ENCODE peak calls at places on chromosomes 12 and 14, in six cellular contexts. One of them, this sample, is unnamed.
A peak's percentile ranks its signal among the peaks of the same experiment; 100 is the strongest.

GRCh38 chr12:52236386-52237050 is 3.5 kb downstream of the KRT7 start:
- DNase-seq in K562: no peak
- DNase-seq in endothelial cell of umbilical vein: no peak
- DNase-seq in A549: no peak
- DNase-seq in HepG2: no peak
- DNase-seq in GM12878: no peak
- DNase-seq in this sample: no peak

GRCh38 chr14:103483600-103483999 is 39.0 kb downstream of the CKB start:
- DNase-seq in K562: no peak
- DNase-seq in endothelial cell of umbilical vein: peak; percentile 88
- DNase-seq in A549: no peak
- DNase-seq in HepG2: no peak
- DNase-seq in GM12878: no peak
- DNase-seq in this sample: no peak

GRCh38 chr12:28869197-28869596 is 279.9 kb upstream of the FAR2 start:
- DNase-seq in K562: no peak
- DNase-seq in endothelial cell of umbilical vein: peak; percentile 11
- DNase-seq in A549: no peak
- DNase-seq in HepG2: no peak
- DNase-seq in GM12878: no peak
- DNase-seq in this sample: no peak

GRCh38 chr12:42588981-42589464 is 523 bp downstream of the PRICKLE1 start:
- DNase-seq in K562: peak; percentile 16
- DNase-seq in endothelial cell of umbilical vein: peak; percentile 55
- DNase-seq in A549: peak; percentile 41
- DNase-seq in HepG2: no peak
- DNase-seq in GM12878: no peak
- DNase-seq in this sample: peak; percentile 64

GRCh38 chr12:30286345-30286926 is 409.2 kb downstream of the IPO8 start:
- DNase-seq in K562: no peak
- DNase-seq in endothelial cell of umbilical vein: peak; percentile 64
- DNase-seq in A549: peak; percentile 13
- DNase-seq in HepG2: peak; percentile 6
- DNase-seq in GM12878: no peak
- DNase-seq in this sample: peak; percentile 42

GRCh38 chr12:110137786-110138185 is 13.6 kb downstream of the IFT81 start:
- DNase-seq in K562: no peak
- DNase-seq in endothelial cell of umbilical vein: no peak
- DNase-seq in A549: no peak
- DNase-seq in HepG2: no peak
- DNase-seq in GM12878: no peak
- DNase-seq in this sample: no peak

GRCh38 chr14:61511558-61511924 is 183.8 kb upstream of the HIF1A start:
- DNase-seq in K562: no peak
- DNase-seq in endothelial cell of umbilical vein: peak; percentile 21
- DNase-seq in A549: no peak
- DNase-seq in HepG2: no peak
- DNase-seq in GM12878: no peak
- DNase-seq in this sample: no peak

GRCh38 chr12:34311337-34311736 is 289.0 kb downstream of the ALG10 start:
- DNase-seq in K562: no peak
- DNase-seq in endothelial cell of umbilical vein: no peak
- DNase-seq in A549: no peak
- DNase-seq in HepG2: no peak
- DNase-seq in GM12878: no peak
- DNase-seq in this sample: no peak

GRCh38 chr14:66509874-66510273 is 1.9 kb downstream of the GPHN start:
- DNase-seq in K562: no peak
- DNase-seq in endothelial cell of umbilical vein: no peak
- DNase-seq in A549: no peak
- DNase-seq in HepG2: no peak
- DNase-seq in GM12878: no peak
- DNase-seq in this sample: peak; percentile 23

GRCh38 chr12:66665416-66665815 is 13.5 kb downstream of the GRIP1 start:
- DNase-seq in K562: no peak
- DNase-seq in endothelial cell of umbilical vein: no peak
- DNase-seq in A549: no peak
- DNase-seq in HepG2: no peak
- DNase-seq in GM12878: no peak
- DNase-seq in this sample: no peak

GRCh38 chr14:73726025-73726961 is 12.1 kb upstream of the PNMA1 start:
- DNase-seq in K562: peak; percentile 33
- DNase-seq in endothelial cell of umbilical vein: no peak
- DNase-seq in A549: no peak
- DNase-seq in HepG2: no peak
- DNase-seq in GM12878: no peak
- DNase-seq in this sample: no peak
- TF ChIP-seq MYC in K562: no peak
- TF ChIP-seq MYC in endothelial cell of umbilical vein: no peak
- TF ChIP-seq MYC in A549: no peak
- TF ChIP-seq MYC in HepG2: no peak
- TF ChIP-seq MYC in GM12878: no peak
- TF ChIP-seq MYC in this sample: no peak

GRCh38 chr12:24770334-24770733 is 178.6 kb downstream of the BCAT1 start:
- DNase-seq in K562: no peak
- DNase-seq in endothelial cell of umbilical vein: no peak
- DNase-seq in A549: no peak
- DNase-seq in HepG2: no peak
- DNase-seq in GM12878: no peak
- DNase-seq in this sample: no peak

GRCh38 chr12:24770851-24771250 is 178.1 kb downstream of the BCAT1 start:
- DNase-seq in K562: no peak
- DNase-seq in endothelial cell of umbilical vein: no peak
- DNase-seq in A549: no peak
- DNase-seq in HepG2: no peak
- DNase-seq in GM12878: no peak
- DNase-seq in this sample: no peak

GRCh38 chr12:24769682-24770081 is 179.2 kb downstream of the BCAT1 start:
- DNase-seq in K562: no peak
- DNase-seq in endothelial cell of umbilical vein: no peak
- DNase-seq in A549: no peak
- DNase-seq in HepG2: no peak
- DNase-seq in GM12878: no peak
- DNase-seq in this sample: no peak

GRCh38 chr12:24767016-24767415 is 181.9 kb downstream of the BCAT1 start:
- DNase-seq in K562: no peak
- DNase-seq in endothelial cell of umbilical vein: no peak
- DNase-seq in A549: no peak
- DNase-seq in HepG2: peak; percentile 22
- DNase-seq in GM12878: no peak
- DNase-seq in this sample: no peak

DNA sequence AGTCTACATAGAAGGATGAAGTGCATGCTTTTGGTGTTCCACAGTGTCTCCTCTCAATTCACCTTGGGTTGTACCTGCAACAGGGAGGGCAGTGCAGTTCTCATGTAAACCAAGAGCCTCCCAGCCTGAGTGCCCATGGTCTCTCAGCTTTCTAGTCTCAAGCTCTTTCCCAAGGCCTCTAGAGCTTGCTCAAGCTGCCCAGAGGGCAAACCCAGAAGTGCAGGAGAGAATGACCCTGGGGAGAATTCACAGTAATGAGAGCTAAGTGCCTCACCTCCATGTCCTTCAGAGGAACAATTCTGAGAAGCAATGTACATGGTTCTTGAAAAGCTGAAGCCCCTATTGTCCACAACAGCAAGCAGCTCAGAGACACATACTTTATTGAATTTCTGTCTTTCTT is 180.5 kb downstream of the BCAT1 start:
- DNase-seq in K562: no peak
- DNase-seq in endothelial cell of umbilical vein: no peak
- DNase-seq in A549: no peak
- DNase-seq in HepG2: no peak
- DNase-seq in GM12878: no peak
- DNase-seq in this sample: no peak
- TF ChIP-seq MYC in K562: no peak
- TF ChIP-seq MYC in endothelial cell of umbilical vein: no peak
- TF ChIP-seq MYC in A549: no peak
- TF ChIP-seq MYC in HepG2: no peak
- TF ChIP-seq MYC in GM12878: no peak
- TF ChIP-seq MYC in this sample: no peak

GRCh38 chr12:96221391-96221790 is 27.2 kb downstream of the ELK3 start:
- DNase-seq in K562: no peak
- DNase-seq in endothelial cell of umbilical vein: no peak
- DNase-seq in A549: no peak
- DNase-seq in HepG2: no peak
- DNase-seq in GM12878: no peak
- DNase-seq in this sample: no peak

GRCh38 chr12:96219700-96220206 is 25.6 kb downstream of the ELK3 start:
- DNase-seq in K562: no peak
- DNase-seq in endothelial cell of umbilical vein: peak; percentile 96
- DNase-seq in A549: peak; percentile 99
- DNase-seq in HepG2: peak; percentile 50
- DNase-seq in GM12878: no peak
- DNase-seq in this sample: peak; percentile 49

GRCh38 chr12:96215933-96216273 is 21.7 kb downstream of the ELK3 start:
- DNase-seq in K562: no peak
- DNase-seq in endothelial cell of umbilical vein: no peak
- DNase-seq in A549: no peak
- DNase-seq in HepG2: no peak
- DNase-seq in GM12878: no peak
- DNase-seq in this sample: no peak

GRCh38 chr12:96220902-96221301 is 26.7 kb downstream of the ELK3 start:
- DNase-seq in K562: no peak
- DNase-seq in endothelial cell of umbilical vein: no peak
- DNase-seq in A549: no peak
- DNase-seq in HepG2: no peak
- DNase-seq in GM12878: no peak
- DNase-seq in this sample: no peak

DNA sequence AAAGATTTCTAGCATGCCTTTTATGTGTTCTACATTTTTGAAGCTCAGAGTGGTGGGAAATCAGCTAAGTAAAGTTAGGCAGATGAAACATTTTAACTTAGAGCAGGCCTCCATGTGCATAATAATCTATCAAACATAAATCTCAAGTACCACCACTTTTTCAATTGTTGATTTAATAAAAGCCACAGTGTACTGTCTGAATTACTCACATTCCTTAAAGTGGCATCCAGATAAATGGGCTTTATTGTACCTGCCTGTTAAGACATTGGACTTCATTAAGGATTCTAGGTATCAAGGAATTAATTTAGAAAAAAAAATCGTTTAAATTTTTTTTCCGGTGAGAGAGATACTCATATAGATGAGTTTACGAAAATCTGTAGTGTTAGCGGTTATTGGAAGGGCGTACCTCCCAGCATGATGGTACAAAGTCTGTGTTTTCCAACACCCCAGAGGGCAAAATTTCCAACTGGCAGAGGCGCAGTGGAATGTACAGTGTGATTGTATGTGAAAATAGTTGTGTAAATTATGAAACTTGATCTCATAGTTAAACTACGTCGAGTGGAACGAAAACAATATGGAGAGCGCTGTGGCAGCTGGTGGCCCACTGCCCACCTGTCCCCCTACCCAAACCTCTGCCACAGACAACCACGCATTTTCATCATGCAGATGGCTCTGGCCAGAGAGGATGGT is 25.0 kb downstream of the ELK3 start:
- DNase-seq in K562: no peak
- DNase-seq in endothelial cell of umbilical vein: no peak
- DNase-seq in A549: peak; percentile 28
- DNase-seq in HepG2: peak; percentile 69
- DNase-seq in GM12878: no peak
- DNase-seq in this sample: no peak
- TF ChIP-seq MYC in K562: no peak
- TF ChIP-seq MYC in endothelial cell of umbilical vein: no peak
- TF ChIP-seq MYC in A549: no peak
- TF ChIP-seq MYC in HepG2: no peak
- TF ChIP-seq MYC in GM12878: no peak
- TF ChIP-seq MYC in this sample: no peak

DNA sequence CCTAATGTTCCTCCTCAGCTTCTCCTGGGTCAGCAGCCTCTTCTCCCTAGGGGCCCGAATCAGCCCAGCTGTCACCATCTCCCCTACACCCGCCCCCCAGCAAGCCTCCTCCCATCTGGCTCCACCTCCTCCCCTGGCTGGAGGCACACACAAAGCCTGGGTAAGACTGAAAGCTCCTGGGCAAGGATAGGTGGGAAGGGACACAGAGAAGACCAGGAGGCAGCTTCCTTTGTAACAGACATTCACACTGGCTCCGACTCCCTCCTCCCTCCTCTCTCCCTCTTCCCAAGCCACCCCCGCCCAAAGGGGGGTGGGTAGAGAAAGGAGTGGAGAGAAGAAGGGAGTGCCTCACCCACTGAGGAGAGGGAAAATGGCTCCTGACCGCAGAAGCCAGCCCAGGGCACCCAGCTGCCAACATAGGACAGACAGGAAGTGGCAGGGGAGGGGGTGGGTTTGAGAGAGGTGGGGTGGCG is 4.0 kb downstream of the CHD4 start:
- DNase-seq in K562: no peak
- DNase-seq in endothelial cell of umbilical vein: peak; percentile 13
- DNase-seq in A549: no peak
- DNase-seq in HepG2: no peak
- DNase-seq in GM12878: no peak
- DNase-seq in this sample: peak; percentile 67
- TF ChIP-seq MYC in K562: no peak
- TF ChIP-seq MYC in endothelial cell of umbilical vein: no peak
- TF ChIP-seq MYC in A549: no peak
- TF ChIP-seq MYC in HepG2: no peak
- TF ChIP-seq MYC in GM12878: no peak
- TF ChIP-seq MYC in this sample: no peak

GRCh38 chr14:98325761-98326160 is 946.2 kb downstream of the BCL11B start:
- DNase-seq in K562: no peak
- DNase-seq in endothelial cell of umbilical vein: no peak
- DNase-seq in A549: no peak
- DNase-seq in HepG2: no peak
- DNase-seq in GM12878: no peak
- DNase-seq in this sample: no peak

GRCh38 chr14:98321838-98322237 is 950.2 kb downstream of the BCL11B start:
- DNase-seq in K562: no peak
- DNase-seq in endothelial cell of umbilical vein: no peak
- DNase-seq in A549: no peak
- DNase-seq in HepG2: no peak
- DNase-seq in GM12878: no peak
- DNase-seq in this sample: no peak

DNA sequence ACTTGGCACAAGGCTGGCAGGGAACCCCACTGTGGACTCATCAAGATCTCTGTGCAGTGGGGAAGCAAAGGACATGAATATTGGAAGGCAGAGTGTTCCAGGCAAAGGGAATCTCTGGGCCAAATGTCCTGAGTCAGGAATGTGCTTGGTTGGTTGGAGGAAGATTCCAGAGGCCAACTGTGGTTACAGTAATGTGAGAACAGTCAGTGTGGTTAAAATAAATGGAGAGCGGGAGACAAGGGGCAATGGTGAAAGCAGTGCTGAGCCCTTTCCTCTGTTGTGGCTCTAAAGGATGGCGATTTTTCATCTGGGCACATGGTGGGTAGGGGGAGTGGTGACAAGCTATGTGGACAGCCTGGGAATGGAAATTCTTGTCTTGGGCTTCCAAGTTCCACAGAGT is 948.1 kb downstream of the BCL11B start:
- DNase-seq in K562: no peak
- DNase-seq in endothelial cell of umbilical vein: no peak
- DNase-seq in A549: no peak
- DNase-seq in HepG2: no peak
- DNase-seq in GM12878: no peak
- DNase-seq in this sample: no peak
- TF ChIP-seq MYC in K562: no peak
- TF ChIP-seq MYC in endothelial cell of umbilical vein: no peak
- TF ChIP-seq MYC in A549: no peak
- TF ChIP-seq MYC in HepG2: no peak
- TF ChIP-seq MYC in GM12878: no peak
- TF ChIP-seq MYC in this sample: no peak

This sample was measured in NB4.